ENCODE peak calls at places on chromosomes 13 and 19, in five cellular contexts. C is GM23338, H is adrenal gland, G is body of pancreas, T is endodermal cell. K is an unnamed sample. For H3K27me3 and H3K4me1, the result is how much of the 10 kb centered on the place peaks cover.

GRCh38 chr13:41499452-41499851 is 42.1 kb downstream of the RGCC start:
- DNase-seq in H (no peak), G (no peak), T (no peak), C (no peak), K (no peak)

GRCh38 chr13:63864171-63864902 is 2448.7 kb upstream of the PCDH20 start:
- DNase-seq in C (peak), H (no peak), G (no peak), T (no peak), K (no peak)

GRCh38 chr19:44891016-44891882 is at the start of gene TOMM40:
- DNase-seq in G (no peak), T (peak), C (peak), H (peak), K (no peak)

GRCh38 chr13:101455863-101456262 is 3.4 kb downstream of the ITGBL1 start:
- DNase-seq in G (no peak), T (no peak), H (no peak), C (peak), K (no peak)

GRCh38 chr19:3142292-3142670 is 6.4 kb downstream of the GNA15 start:
- DNase-seq in T (no peak), C (no peak), H (no peak), G (peak), K (no peak)

GRCh38 chr19:31504221-31504620 is 155.0 kb upstream of the TSHZ3 start:
- DNase-seq in T (no peak), H (no peak), C (no peak), G (no peak), K (no peak)

GRCh38 chr13:106612688-106613087 is 44.8 kb upstream of the ARGLU1 start:
- DNase-seq in G (peak), H (peak), T (no peak), C (no peak), K (no peak)

GRCh38 chr19:17266026-17266425 is 1.2 kb upstream of the BABAM1 start:
- DNase-seq in G (no peak), T (no peak), H (no peak), C (no peak), K (no peak)

GRCh38 chr13:40982772-40983171 is 36.3 kb downstream of the ELF1 start:
- DNase-seq in G (peak), H (no peak), T (no peak), C (no peak), K (peak)

GRCh38 chr13:44920013-44920412 is 69.3 kb downstream of the NUFIP1 start:
- DNase-seq in G (no peak), C (no peak), T (no peak), H (no peak), K (no peak)

GRCh38 chr13:40164137-40164536 is 502.3 kb downstream of the FOXO1 start:
- DNase-seq in T (no peak), C (no peak), G (no peak), H (peak), K (no peak)

GRCh38 chr13:57326532-57326931 is 159.5 kb downstream of the PRR20E start:
- DNase-seq in T (no peak), G (no peak), H (no peak), C (no peak), K (no peak)

GRCh38 chr13:39281539-39282150 is 243.4 kb downstream of the NHLRC3 start:
- DNase-seq in T (no peak), C (peak), G (no peak), H (no peak), K (no peak)

GRCh38 chr19:44745887-44746600 is 2.5 kb upstream of the BCL3 start:
- DNase-seq in C (no peak), H (no peak), T (no peak), G (no peak), K (no peak)

GRCh38 chr19:7888145-7888825 is at the start of gene LRRC8E:
- DNase-seq in H (peak), C (peak), T (peak), G (peak), K (no peak)

GRCh38 chr19:4310247-4311121 is 6.1 kb downstream of the FSD1 start:
- DNase-seq in C (peak), T (peak), G (no peak), H (peak), K (no peak)

GRCh38 chr13:87376081-87376480 is 295.1 kb upstream of the SLITRK5 start:
- DNase-seq in T (no peak), H (no peak), G (no peak), C (no peak), K (no peak)

GRCh38 chr19:33616857-33617256 is 4.9 kb upstream of the CHST8 start:
- DNase-seq in G (no peak), H (no peak), C (no peak), T (no peak), K (no peak)

GRCh38 chr19:45800009-45800553 is 7.4 kb upstream of the DMWD start:
- DNase-seq in H (peak), G (no peak), T (peak), C (no peak), K (no peak)

GRCh38 chr13:43805071-43805468 is 18.3 kb upstream of the ENOX1 start:
- DNase-seq in T (peak), H (peak), G (no peak), C (peak), K (no peak)

GRCh38 chr19:33395561-33396550 is 22.3 kb downstream of the CEBPG start:
- DNase-seq in T (no peak), G (no peak), C (no peak), H (no peak), K (no peak)

GRCh38 chr13:44648392-44649117 is 72.4 kb upstream of the TSC22D1 start:
- DNase-seq in G (peak), C (peak), H (no peak), T (no peak), K (peak)

GRCh38 chr13:36997716-36998427 is 1.3 kb downstream of the ALG5 start:
- DNase-seq in T (no peak), H (no peak), G (no peak), C (no peak), K (no peak)

GRCh38 chr19:56266060-56266459 is 6.5 kb upstream of the EDDM13 start:
- DNase-seq in T (no peak), C (no peak), G (no peak), H (no peak), K (no peak)

GRCh38 chr19:41029524-41030432 is 38.7 kb downstream of the CYP2B6 start:
- DNase-seq in C (no peak), T (no peak), G (no peak), H (no peak), K (no peak)

GRCh38 chr19:49391581-49392399 is 3.7 kb downstream of the KASH5 start:
- DNase-seq in G (peak), H (peak), C (peak), T (peak), K (peak)

DNA sequence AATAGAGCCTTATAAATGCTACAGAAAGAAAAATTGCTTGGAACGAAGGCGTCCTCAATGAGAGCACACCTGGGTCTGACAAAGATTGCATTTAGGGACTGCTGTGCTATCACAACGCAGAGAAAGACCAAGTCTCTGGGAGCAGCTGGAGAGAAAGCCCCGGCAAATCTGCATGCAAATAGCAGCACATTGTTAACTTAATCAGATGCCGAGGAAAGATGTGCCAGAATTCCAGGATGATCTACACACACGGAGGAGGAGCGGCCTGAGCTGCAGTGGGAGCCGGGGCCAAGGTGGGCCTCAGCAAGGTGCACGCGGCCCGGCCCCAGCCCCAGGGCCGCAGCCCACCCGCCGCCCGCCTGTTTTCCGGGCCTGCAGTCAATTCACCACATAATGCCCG is 1.4 kb downstream of the ZNF536 start:
- DNase-seq in T (peak), C (peak), G (no peak), H (no peak), K (no peak)
- H3K27me3 ChIP-seq in T (half or more), C (under half), G (under half), H (under half), K (under half)

DNA sequence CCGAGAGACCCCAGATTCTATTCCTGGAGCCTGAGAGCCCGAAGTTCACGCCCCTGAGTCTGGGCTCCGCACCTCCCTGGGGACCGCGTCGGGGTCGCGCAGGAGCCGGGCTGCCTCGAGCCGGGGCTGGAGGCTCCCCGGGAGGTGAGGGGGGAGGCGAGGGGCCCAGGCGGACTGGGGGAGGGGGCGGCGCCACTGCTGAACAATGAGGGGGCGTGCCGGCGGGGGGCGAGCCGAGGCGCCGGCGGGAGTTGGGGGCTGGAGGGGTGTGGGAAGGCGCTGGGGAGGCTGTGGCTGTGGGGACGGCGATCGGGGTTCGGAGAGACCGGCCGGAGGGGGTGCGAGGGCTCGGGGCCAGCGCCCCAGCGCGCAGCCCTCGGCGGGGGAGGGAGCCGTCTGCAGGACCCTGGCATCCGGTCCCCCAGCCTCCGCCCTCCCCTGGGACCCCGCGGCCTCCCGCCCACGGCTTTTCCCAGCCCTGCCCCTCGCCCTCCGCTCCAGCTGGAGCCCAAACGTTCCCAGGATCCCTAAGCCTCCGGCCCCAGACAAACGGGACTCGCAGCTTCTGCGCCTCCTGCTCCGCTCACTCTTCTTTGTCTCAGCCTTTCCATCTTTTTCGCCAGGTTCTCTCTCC is 917 bp downstream of the PLEKHG2 start:
- DNase-seq in H (peak), G (peak), C (peak), T (peak), K (peak)
- H3K4me1 ChIP-seq in H (under half), G (under half), C (under half), T (under half), K (under half)

GRCh38 chr19:15210323-15210774 is 9.6 kb upstream of the NOTCH3 start:
- DNase-seq in H (peak), G (peak), T (no peak), C (no peak), K (no peak)
- H3K27me3 ChIP-seq in H (under half), G (under half), T (under half), C (under half), K (under half)

GRCh38 chr13:50907781-50908180 is 1.8 kb upstream of the RNASEH2B start:
- DNase-seq in H (no peak), T (no peak), G (no peak), C (no peak), K (no peak)
- H3K4me1 ChIP-seq in H (under half), T (under half), G (under half), C (under half), K (under half)